ENCODE peak calls at places on chromosome 12, in five cellular contexts. D is fibroblast of the aortic adventitia, U is H4, N is NCI-H2029 treated with DMSO at 0.1 percent for 48 hours, K is mammary epithelial cell. Y is an unnamed sample.

GRCh38 chr12:1880153-1880845 is 38.2 kb downstream of the CACNA2D4 start:
- DNase-seq in U (peak; percentile 3), K (no peak), D (no peak), N (no peak), Y (no peak)

GRCh38 chr12:132557969-132558856 is 52.2 kb downstream of the LRCOL1 start:
- DNase-seq in D (no peak), K (no peak), N (no peak), U (no peak), Y (peak; percentile 48)

GRCh38 chr12:49505672-49506071 is 33.2 kb upstream of the KCNH3 start:
- DNase-seq in K (peak; percentile 55), D (peak; percentile 30), U (no peak), N (no peak), Y (no peak)

GRCh38 chr12:42741771-42742510 is 152.4 kb upstream of the PRICKLE1 start:
- DNase-seq in K (peak; percentile 21), D (peak; percentile 55), N (no peak), U (peak; percentile 61), Y (no peak)

GRCh38 chr12:52043386-52044212 is 7.6 kb upstream of the NR4A1 start:
- DNase-seq in N (no peak), K (no peak), U (no peak), D (peak; percentile 68), Y (no peak)

GRCh38 chr12:56373515-56373914 is 10.9 kb upstream of the APOF start:
- DNase-seq in N (no peak), D (no peak), K (no peak), U (no peak), Y (no peak)

GRCh38 chr12:101764393-101764792 is 25.1 kb upstream of the SYCP3 start:
- DNase-seq in D (no peak), K (no peak), N (no peak), U (no peak), Y (no peak)

GRCh38 chr12:104422441-104422840 is 34.3 kb upstream of the CHST11 start:
- DNase-seq in K (no peak), N (no peak), U (no peak), D (peak; percentile 58), Y (no peak)

Y was measured in DMS153.